ENCODE peak calls at places on chromosome 20, in ten cellular contexts. One of them, this sample, is unnamed.

GRCh38 chr20:44129996-44130718 is 56.8 kb downstream of the JPH2 start:
- DNase-seq in left lung: no peak
- DNase-seq in gastrocnemius medialis: no peak
- DNase-seq in psoas muscle: no peak
- DNase-seq in right cardiac atrium: no peak
- DNase-seq in tibial artery: peak; percentile 62
- DNase-seq in CD8-positive, alpha-beta T cell: no peak
- DNase-seq in H9: no peak
- DNase-seq in fibroblast of lung: no peak
- DNase-seq in HCT116: no peak
- DNase-seq in this sample: no peak

GRCh38 chr20:47985092-47985850 is 200.0 kb upstream of the SULF2 start:
- DNase-seq in left lung: peak; percentile 70
- DNase-seq in gastrocnemius medialis: no peak
- DNase-seq in psoas muscle: no peak
- DNase-seq in right cardiac atrium: no peak
- DNase-seq in tibial artery: no peak
- DNase-seq in CD8-positive, alpha-beta T cell: no peak
- DNase-seq in H9: peak; percentile 54
- DNase-seq in fibroblast of lung: no peak
- DNase-seq in HCT116: no peak
- DNase-seq in this sample: no peak

GRCh38 chr20:4811661-4812181 is 90.0 kb downstream of the PRND start:
- DNase-seq in left lung: peak; percentile 81
- DNase-seq in gastrocnemius medialis: peak; percentile 29
- DNase-seq in psoas muscle: peak; percentile 64
- DNase-seq in right cardiac atrium: peak; percentile 67
- DNase-seq in tibial artery: peak; percentile 84
- DNase-seq in CD8-positive, alpha-beta T cell: peak; percentile 66
- DNase-seq in H9: no peak
- DNase-seq in fibroblast of lung: no peak
- DNase-seq in HCT116: no peak
- DNase-seq in this sample: peak; percentile 86

GRCh38 chr20:52230406-52230805 is 38.8 kb upstream of the ZFP64 start:
- DNase-seq in left lung: no peak
- DNase-seq in gastrocnemius medialis: no peak
- DNase-seq in psoas muscle: no peak
- DNase-seq in right cardiac atrium: no peak
- DNase-seq in tibial artery: no peak
- DNase-seq in CD8-positive, alpha-beta T cell: no peak
- DNase-seq in H9: no peak
- DNase-seq in fibroblast of lung: no peak
- DNase-seq in HCT116: no peak
- DNase-seq in this sample: no peak

GRCh38 chr20:20480126-20480525 is 112.2 kb downstream of the INSM1 start:
- DNase-seq in left lung: no peak
- DNase-seq in gastrocnemius medialis: no peak
- DNase-seq in psoas muscle: no peak
- DNase-seq in right cardiac atrium: no peak
- DNase-seq in tibial artery: no peak
- DNase-seq in CD8-positive, alpha-beta T cell: no peak
- DNase-seq in H9: no peak
- DNase-seq in fibroblast of lung: no peak
- DNase-seq in HCT116: no peak
- DNase-seq in this sample: no peak

GRCh38 chr20:62059926-62060630 is 5.6 kb downstream of the TAF4 start:
- DNase-seq in left lung: no peak
- DNase-seq in gastrocnemius medialis: no peak
- DNase-seq in psoas muscle: no peak
- DNase-seq in right cardiac atrium: no peak
- DNase-seq in tibial artery: no peak
- DNase-seq in CD8-positive, alpha-beta T cell: no peak
- DNase-seq in H9: no peak
- DNase-seq in fibroblast of lung: no peak
- DNase-seq in HCT116: no peak
- DNase-seq in this sample: no peak

GRCh38 chr20:1440024-1440423 is 26.6 kb downstream of the NSFL1C start:
- DNase-seq in left lung: no peak
- DNase-seq in gastrocnemius medialis: no peak
- DNase-seq in psoas muscle: no peak
- DNase-seq in right cardiac atrium: no peak
- DNase-seq in tibial artery: no peak
- DNase-seq in CD8-positive, alpha-beta T cell: no peak
- DNase-seq in H9: peak; percentile 80
- DNase-seq in fibroblast of lung: peak; percentile 15
- DNase-seq in HCT116: peak; percentile 26
- DNase-seq in this sample: no peak

GRCh38 chr20:37827605-37828004 is 75.3 kb upstream of the VSTM2L start:
- DNase-seq in left lung: no peak
- DNase-seq in gastrocnemius medialis: no peak
- DNase-seq in psoas muscle: no peak
- DNase-seq in right cardiac atrium: no peak
- DNase-seq in tibial artery: no peak
- DNase-seq in CD8-positive, alpha-beta T cell: no peak
- DNase-seq in H9: no peak
- DNase-seq in fibroblast of lung: no peak
- DNase-seq in HCT116: no peak
- DNase-seq in this sample: no peak

DNA sequence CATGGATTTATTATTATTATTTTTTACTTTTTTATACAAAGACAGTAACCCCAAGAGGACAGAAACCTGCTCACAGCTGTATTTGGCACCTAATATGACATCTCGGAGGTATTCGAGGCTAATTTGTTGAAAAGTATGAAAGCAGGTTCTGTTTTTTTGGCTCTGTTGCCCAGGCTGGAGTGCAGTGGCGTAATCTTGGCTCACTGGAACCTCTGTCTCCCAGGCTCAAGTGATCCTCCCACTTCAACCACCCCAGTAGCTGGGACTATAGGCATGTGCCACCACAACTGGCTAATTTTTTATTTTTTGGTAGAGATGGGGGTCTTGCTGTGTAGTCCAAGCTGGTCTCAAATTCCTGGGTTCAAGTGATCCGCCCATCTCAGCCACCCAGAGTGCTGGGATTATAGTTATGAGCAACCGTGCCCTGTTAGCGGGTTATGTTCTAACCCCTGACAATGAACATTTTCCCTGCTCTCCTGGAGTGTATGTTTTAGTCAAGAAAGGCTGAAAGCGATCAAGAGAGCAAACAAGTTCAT is 53.7 kb upstream of the ZNF217 start:
- DNase-seq in left lung: no peak
- DNase-seq in gastrocnemius medialis: no peak
- DNase-seq in psoas muscle: no peak
- DNase-seq in right cardiac atrium: no peak
- DNase-seq in tibial artery: no peak
- DNase-seq in CD8-positive, alpha-beta T cell: no peak
- DNase-seq in H9: no peak
- DNase-seq in fibroblast of lung: no peak
- DNase-seq in HCT116: no peak
- DNase-seq in this sample: no peak
- H3K4me1 ChIP-seq in left lung: peaks cover 19% of the 10 kb centered on the region
- H3K4me1 ChIP-seq in gastrocnemius medialis: peaks cover 17% of the 10 kb centered on the region
- H3K4me1 ChIP-seq in psoas muscle: peaks cover 6% of the 10 kb centered on the region
- H3K4me1 ChIP-seq in right cardiac atrium: no peaks in the 10 kb centered on the region
- H3K4me1 ChIP-seq in tibial artery: no peaks in the 10 kb centered on the region
- H3K4me1 ChIP-seq in CD8-positive, alpha-beta T cell: peaks cover 31% of the 10 kb centered on the region
- H3K4me1 ChIP-seq in H9: peaks cover 3% of the 10 kb centered on the region
- H3K4me1 ChIP-seq in fibroblast of lung: peaks cover 10% of the 10 kb centered on the region
- H3K4me1 ChIP-seq in HCT116: peaks cover 19% of the 10 kb centered on the region
- H3K4me1 ChIP-seq in this sample: peaks cover 28% of the 10 kb centered on the region

DNA sequence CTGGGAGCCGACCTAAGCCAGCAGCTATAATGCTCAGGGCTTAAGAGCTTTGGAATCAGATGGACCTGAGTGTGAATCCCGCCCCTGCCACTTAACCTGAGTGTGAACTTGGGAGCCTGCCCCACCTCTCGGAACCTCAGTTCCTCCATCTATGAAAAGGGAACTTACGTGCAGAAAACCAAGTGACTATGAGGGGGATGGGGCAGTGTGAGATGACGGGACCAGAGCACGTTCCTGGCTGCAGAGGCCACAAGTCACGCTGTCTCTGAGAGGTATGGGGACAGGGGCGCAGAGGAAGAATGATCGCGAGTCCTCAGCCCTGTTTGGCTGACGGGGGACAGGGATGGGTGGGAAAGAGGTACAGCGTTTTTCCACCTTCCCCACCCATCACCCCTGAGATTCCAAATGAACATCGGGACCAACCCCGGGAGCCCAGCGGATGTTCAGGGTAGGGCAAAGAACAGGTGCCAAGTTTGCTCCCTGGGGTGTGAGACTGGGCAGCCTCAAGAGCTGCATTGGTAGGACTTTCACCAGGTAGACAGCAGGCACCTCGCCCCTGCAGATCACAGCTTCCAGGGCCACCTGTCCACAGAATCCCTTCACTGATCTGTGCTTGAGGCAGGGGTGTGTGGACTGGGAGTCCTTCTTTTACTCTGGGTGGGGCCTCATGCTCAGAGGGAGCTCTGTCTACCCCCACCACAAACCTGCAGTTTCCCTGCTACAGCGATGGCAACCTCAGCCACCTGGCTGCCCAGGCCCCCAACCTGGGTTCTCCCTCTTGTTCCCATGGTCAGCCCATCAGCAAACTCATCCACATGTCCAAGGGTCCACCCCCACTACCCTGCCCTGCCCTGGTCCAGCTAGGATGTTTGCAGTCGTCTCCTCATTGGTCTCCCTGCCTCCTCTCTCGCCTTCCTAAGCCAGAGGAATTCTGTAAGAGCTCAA is 85.8 kb downstream of the CEBPB start:
- DNase-seq in left lung: peak; percentile 74
- DNase-seq in gastrocnemius medialis: no peak
- DNase-seq in psoas muscle: no peak
- DNase-seq in right cardiac atrium: peak; percentile 19
- DNase-seq in tibial artery: peak; percentile 74
- DNase-seq in CD8-positive, alpha-beta T cell: no peak
- DNase-seq in H9: no peak
- DNase-seq in fibroblast of lung: no peak
- DNase-seq in HCT116: no peak
- DNase-seq in this sample: no peak
- H3K27ac ChIP-seq in left lung: peak overlapping the region; percentile 59
- H3K27ac ChIP-seq in gastrocnemius medialis: peak overlapping the region; percentile 94
- H3K27ac ChIP-seq in psoas muscle: peak overlapping the region; percentile 82
- H3K27ac ChIP-seq in right cardiac atrium: peak overlapping the region; percentile 25
- H3K27ac ChIP-seq in tibial artery: no peak overlapping the region
- H3K27ac ChIP-seq in CD8-positive, alpha-beta T cell: no peak overlapping the region
- H3K27ac ChIP-seq in H9: no peak overlapping the region
- H3K27ac ChIP-seq in fibroblast of lung: no peak overlapping the region
- H3K27ac ChIP-seq in HCT116: no peak overlapping the region
- H3K27ac ChIP-seq in this sample: no peak overlapping the region

GRCh38 chr20:63464289-63464635 is 8.2 kb downstream of the KCNQ2 start:
- DNase-seq in left lung: no peak
- DNase-seq in gastrocnemius medialis: no peak
- DNase-seq in psoas muscle: no peak
- DNase-seq in right cardiac atrium: no peak
- DNase-seq in tibial artery: no peak
- DNase-seq in CD8-positive, alpha-beta T cell: no peak
- DNase-seq in H9: no peak
- DNase-seq in fibroblast of lung: no peak
- DNase-seq in HCT116: no peak
- DNase-seq in this sample: no peak

GRCh38 chr20:63466861-63467260 is 5.6 kb downstream of the KCNQ2 start:
- DNase-seq in left lung: no peak
- DNase-seq in gastrocnemius medialis: no peak
- DNase-seq in psoas muscle: no peak
- DNase-seq in right cardiac atrium: no peak
- DNase-seq in tibial artery: no peak
- DNase-seq in CD8-positive, alpha-beta T cell: no peak
- DNase-seq in H9: no peak
- DNase-seq in fibroblast of lung: no peak
- DNase-seq in HCT116: no peak
- DNase-seq in this sample: no peak

GRCh38 chr20:63467294-63468083 is 5.0 kb downstream of the KCNQ2 start:
- DNase-seq in left lung: no peak
- DNase-seq in gastrocnemius medialis: no peak
- DNase-seq in psoas muscle: no peak
- DNase-seq in right cardiac atrium: no peak
- DNase-seq in tibial artery: no peak
- DNase-seq in CD8-positive, alpha-beta T cell: no peak
- DNase-seq in H9: no peak
- DNase-seq in fibroblast of lung: no peak
- DNase-seq in HCT116: no peak
- DNase-seq in this sample: no peak

GRCh38 chr20:63466250-63466825 is 6.1 kb downstream of the KCNQ2 start:
- DNase-seq in left lung: no peak
- DNase-seq in gastrocnemius medialis: no peak
- DNase-seq in psoas muscle: no peak
- DNase-seq in right cardiac atrium: no peak
- DNase-seq in tibial artery: no peak
- DNase-seq in CD8-positive, alpha-beta T cell: no peak
- DNase-seq in H9: no peak
- DNase-seq in fibroblast of lung: no peak
- DNase-seq in HCT116: no peak
- DNase-seq in this sample: no peak

DNA sequence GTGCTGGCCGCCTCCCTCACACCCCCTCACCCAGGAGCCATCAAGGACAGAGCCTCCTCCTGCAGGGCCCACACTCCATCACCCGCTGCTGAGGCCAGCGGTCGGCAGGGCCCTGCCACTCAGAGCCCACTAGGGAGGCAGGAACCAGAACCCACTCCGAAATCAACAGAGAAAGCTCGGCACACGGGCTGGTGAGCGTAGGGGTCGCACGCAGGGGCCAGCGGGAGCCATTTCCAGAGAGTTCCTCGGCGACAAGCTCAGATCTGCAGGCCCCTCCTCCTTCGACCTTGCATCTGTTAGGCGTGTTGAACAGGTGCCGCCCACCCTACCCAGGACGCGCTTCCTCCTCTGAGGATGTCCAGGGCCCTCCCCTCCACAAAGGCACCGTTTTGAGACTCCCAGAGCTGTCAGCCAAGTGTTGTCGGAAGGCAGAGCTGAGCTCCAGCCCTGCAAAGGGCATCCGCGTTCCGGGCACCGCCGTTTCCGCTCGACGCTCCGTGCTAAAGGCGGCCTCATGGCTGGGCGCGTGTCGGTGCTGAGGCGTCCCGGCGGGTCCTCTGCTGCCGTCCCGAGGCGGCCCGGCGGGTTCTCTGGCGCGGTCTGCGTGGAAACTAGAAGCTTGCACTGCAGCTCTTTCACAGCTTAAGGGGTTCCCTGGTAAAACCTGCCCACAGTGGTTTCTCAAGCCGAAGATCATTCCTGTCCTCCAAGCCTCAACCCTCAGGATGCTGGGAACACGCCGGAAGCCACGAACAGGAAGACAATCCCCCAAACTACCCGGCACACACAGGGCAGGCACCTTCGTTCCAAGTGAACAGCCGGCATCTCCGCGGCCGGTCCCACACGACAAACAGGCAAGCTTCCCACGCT is 6.8 kb downstream of the KCNQ2 start:
- DNase-seq in left lung: no peak
- DNase-seq in gastrocnemius medialis: no peak
- DNase-seq in psoas muscle: no peak
- DNase-seq in right cardiac atrium: no peak
- DNase-seq in tibial artery: no peak
- DNase-seq in CD8-positive, alpha-beta T cell: no peak
- DNase-seq in H9: no peak
- DNase-seq in fibroblast of lung: no peak
- DNase-seq in HCT116: no peak
- DNase-seq in this sample: no peak
- H3K27me3 ChIP-seq in left lung: peaks cover 95% of the 10 kb centered on the region
- H3K27me3 ChIP-seq in gastrocnemius medialis: peaks cover 43% of the 10 kb centered on the region
- H3K27me3 ChIP-seq in psoas muscle: peaks cover 1% of the 10 kb centered on the region
- H3K27me3 ChIP-seq in right cardiac atrium: no peaks in the 10 kb centered on the region
- H3K27me3 ChIP-seq in tibial artery: no peaks in the 10 kb centered on the region
- H3K27me3 ChIP-seq in CD8-positive, alpha-beta T cell: peaks cover 5% of the 10 kb centered on the region
- H3K27me3 ChIP-seq in H9: no peaks in the 10 kb centered on the region
- H3K27me3 ChIP-seq in fibroblast of lung: peaks cover 11% of the 10 kb centered on the region
- H3K27me3 ChIP-seq in HCT116: no peaks in the 10 kb centered on the region
- H3K27me3 ChIP-seq in this sample: no peaks in the 10 kb centered on the region

GRCh38 chr20:46304361-46304760 is 3.9 kb downstream of the CDH22 start:
- DNase-seq in left lung: no peak
- DNase-seq in gastrocnemius medialis: no peak
- DNase-seq in psoas muscle: no peak
- DNase-seq in right cardiac atrium: no peak
- DNase-seq in tibial artery: no peak
- DNase-seq in CD8-positive, alpha-beta T cell: no peak
- DNase-seq in H9: no peak
- DNase-seq in fibroblast of lung: peak; percentile 11
- DNase-seq in HCT116: no peak
- DNase-seq in this sample: no peak
- H3K4me1 ChIP-seq in left lung: peaks cover 6% of the 10 kb centered on the region
- H3K4me1 ChIP-seq in gastrocnemius medialis: no peaks in the 10 kb centered on the region
- H3K4me1 ChIP-seq in psoas muscle: no peaks in the 10 kb centered on the region
- H3K4me1 ChIP-seq in right cardiac atrium: peaks cover 1% of the 10 kb centered on the region
- H3K4me1 ChIP-seq in tibial artery: peaks cover 20% of the 10 kb centered on the region
- H3K4me1 ChIP-seq in CD8-positive, alpha-beta T cell: peaks cover 8% of the 10 kb centered on the region
- H3K4me1 ChIP-seq in H9: no peaks in the 10 kb centered on the region
- H3K4me1 ChIP-seq in fibroblast of lung: no peaks in the 10 kb centered on the region
- H3K4me1 ChIP-seq in HCT116: peaks cover 4% of the 10 kb centered on the region
- H3K4me1 ChIP-seq in this sample: peaks cover 5% of the 10 kb centered on the region

This sample was measured in CD8-positive, alpha-beta memory T cell.